ENCODE peak calls at places on chromosomes 1 and 21, in ten cellular contexts. L, B, R, N, Z, W, C, P, Q and X are unnamed samples.

GRCh38 chr1:6418668-6419396 is 887 bp downstream of the HES2 start:
- DNase-seq in L (no peak), B (no peak), R (no peak), N (no peak), Z (no peak), W (peak), C (no peak), P (peak), Q (peak), X (no peak)

GRCh38 chr1:36576118-36576517 is 93.4 kb upstream of the CSF3R start:
- DNase-seq in L (no peak), B (no peak), R (no peak), N (peak), Z (peak), W (peak), C (peak), P (peak), Q (peak), X (no peak)

GRCh38 chr1:159008744-159009188 is 941 bp upstream of the IFI16 start:
- DNase-seq in L (no peak), B (no peak), R (no peak), N (no peak), Z (no peak), W (no peak), C (no peak), P (peak), Q (no peak), X (no peak)

GRCh38 chr1:110581637-110582036 is 24.5 kb downstream of the KCNA2 start:
- DNase-seq in L (peak), B (no peak), R (no peak), N (no peak), Z (no peak), W (no peak), C (no peak), P (no peak), Q (no peak), X (no peak)

GRCh38 chr1:53473463-53473862 is 14.3 kb downstream of the DMRTB1 start:
- DNase-seq in L (peak), B (no peak), R (no peak), N (no peak), Z (no peak), W (no peak), C (no peak), P (no peak), Q (no peak), X (no peak)

GRCh38 chr1:41900611-41901444 is 17.9 kb downstream of the HIVEP3 start:
- DNase-seq in L (no peak), B (no peak), R (no peak), N (no peak), Z (no peak), W (no peak), C (no peak), P (peak), Q (no peak), X (no peak)

GRCh38 chr1:108653431-108654105 is 7.3 kb downstream of the HENMT1 start:
- DNase-seq in L (no peak), B (no peak), R (no peak), N (no peak), Z (no peak), W (no peak), C (no peak), P (no peak), Q (no peak), X (no peak)

GRCh38 chr1:22747021-22747734 is 36.5 kb downstream of the EPHB2 start:
- DNase-seq in L (no peak), B (no peak), R (no peak), N (no peak), Z (no peak), W (no peak), C (no peak), P (no peak), Q (no peak), X (peak)

GRCh38 chr1:222424826-222425225 is 123.1 kb downstream of the HHIPL2 start:
- DNase-seq in L (no peak), B (no peak), R (no peak), N (no peak), Z (no peak), W (no peak), C (no peak), P (no peak), Q (no peak), X (no peak)

GRCh38 chr1:204513117-204513716 is 3.0 kb upstream of the MDM4 start:
- DNase-seq in L (no peak), B (no peak), R (no peak), N (no peak), Z (no peak), W (no peak), C (no peak), P (no peak), Q (no peak), X (no peak)

GRCh38 chr1:54805981-54806381 is 4.9 kb upstream of the TTC22 start:
- DNase-seq in L (peak), B (no peak), R (no peak), N (peak), Z (peak), W (peak), C (no peak), P (no peak), Q (no peak), X (no peak)

GRCh38 chr21:34022557-34023335 is 50.6 kb upstream of the MRPS6 start:
- DNase-seq in L (no peak), B (no peak), R (peak), N (no peak), Z (no peak), W (no peak), C (no peak), P (no peak), Q (no peak), X (no peak)

GRCh38 chr1:229964281-229964680 is 102.8 kb upstream of the GALNT2 start:
- DNase-seq in L (no peak), B (no peak), R (no peak), N (no peak), Z (no peak), W (no peak), C (no peak), P (no peak), Q (no peak), X (no peak)
- TF ChIP-seq POLR2AphosphoS5 in L (no peak), B (no peak), R (no peak), N (no peak), Z (no peak), W (no peak), C (no peak), P (no peak), Q (no peak), X (no peak)

GRCh38 chr1:155911156-155912055 is at the start of gene RIT1:
- DNase-seq in L (peak), B (peak), R (peak), N (peak), Z (peak), W (peak), C (peak), P (peak), Q (peak), X (peak)
- TF ChIP-seq POLR2AphosphoS5 in L (peak), B (peak), R (peak), N (peak), Z (peak), W (peak), C (peak), P (peak), Q (peak), X (peak)

DNA sequence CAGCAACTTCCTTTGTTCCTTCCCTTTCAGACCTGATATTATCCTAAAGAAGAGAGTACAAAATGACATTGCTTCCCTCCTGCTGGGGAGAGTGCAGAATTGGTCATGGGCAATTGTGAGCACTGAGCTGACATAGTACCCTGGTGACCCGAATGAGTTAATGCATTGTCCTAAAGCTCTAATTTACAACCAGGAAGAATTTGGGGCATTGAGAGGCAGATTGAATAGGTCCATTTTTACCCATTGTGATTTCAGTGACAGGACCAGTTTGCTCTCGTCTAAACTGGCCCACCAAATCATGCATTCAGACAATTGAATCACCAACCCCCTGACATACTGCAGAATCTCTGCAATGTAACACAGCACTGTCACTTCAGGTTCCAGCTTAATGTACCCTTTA is 497.4 kb downstream of the DPYD start:
- DNase-seq in L (no peak), B (no peak), R (no peak), N (no peak), Z (no peak), W (no peak), C (no peak), P (no peak), Q (no peak), X (no peak)
- TF ChIP-seq POLR2AphosphoS5 in L (no peak), B (no peak), R (no peak), N (no peak), Z (no peak), W (no peak), C (no peak), P (no peak), Q (no peak), X (no peak)

DNA sequence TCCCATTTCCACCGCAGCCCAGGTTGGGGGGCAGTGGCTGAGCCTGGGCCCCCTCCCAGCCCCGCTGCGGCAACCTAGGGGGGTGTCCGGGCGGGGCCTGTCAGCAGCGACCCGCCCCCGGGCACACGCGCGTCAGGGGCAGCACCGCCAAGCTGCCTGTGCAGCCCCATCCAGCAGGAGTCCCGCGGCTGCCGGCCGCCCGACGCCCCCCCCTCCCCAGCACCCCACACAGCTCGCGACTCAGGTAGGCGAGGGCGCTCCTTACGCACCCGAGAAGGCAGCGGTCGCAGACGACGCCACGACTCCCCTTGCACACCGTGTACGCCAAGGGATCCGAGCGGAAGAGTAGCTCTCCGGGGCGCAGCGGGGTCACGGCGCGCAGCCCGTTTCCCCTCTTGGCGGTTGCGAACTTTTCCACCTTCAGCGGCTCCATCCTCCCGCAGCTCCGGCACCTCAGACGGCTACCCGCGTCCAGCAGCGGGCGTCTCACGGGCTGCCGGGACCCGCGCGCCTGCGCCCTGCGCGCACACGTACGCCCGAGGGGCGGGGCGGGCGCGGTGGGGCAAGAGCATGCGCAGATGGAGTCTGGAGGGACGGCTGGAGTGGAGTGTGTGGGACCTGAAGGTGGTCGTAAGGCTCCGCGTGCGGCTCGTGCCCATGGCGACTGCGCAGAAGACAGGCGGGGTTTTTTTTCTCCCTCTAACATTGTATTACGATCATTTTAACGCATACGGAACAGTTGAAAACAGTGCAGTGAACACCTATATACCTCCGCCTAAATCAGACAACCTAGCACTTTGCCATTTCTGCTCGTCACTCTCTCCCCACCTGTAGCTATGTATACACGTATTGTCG is at the start of gene SMYD3:
- DNase-seq in L (peak), B (no peak), R (peak), N (peak), Z (peak), W (peak), C (peak), P (peak), Q (peak), X (no peak)
- TF ChIP-seq POLR2AphosphoS5 in L (no peak), B (no peak), R (peak), N (peak), Z (no peak), W (peak), C (no peak), P (peak), Q (peak), X (peak)

GRCh38 chr1:231337472-231338269 is at the start of gene EXOC8:
- DNase-seq in L (peak), B (peak), R (peak), N (peak), Z (peak), W (peak), C (peak), P (peak), Q (peak), X (peak)

GRCh38 chr1:231340328-231341013 is 2.4 kb downstream of the SPRTN start:
- DNase-seq in L (no peak), B (no peak), R (no peak), N (no peak), Z (no peak), W (no peak), C (no peak), P (no peak), Q (no peak), X (no peak)

GRCh38 chr1:231337043-231337471 is 595 bp downstream of the EXOC8 start:
- DNase-seq in L (no peak), B (no peak), R (peak), N (no peak), Z (peak), W (peak), C (no peak), P (no peak), Q (peak), X (no peak)

GRCh38 chr1:231335663-231336602 is 1.7 kb downstream of the EXOC8 start:
- DNase-seq in L (no peak), B (no peak), R (no peak), N (no peak), Z (no peak), W (no peak), C (no peak), P (no peak), Q (no peak), X (no peak)

GRCh38 chr1:231338270-231339128 is at the start of gene SPRTN:
- DNase-seq in L (peak), B (no peak), R (no peak), N (no peak), Z (peak), W (peak), C (peak), P (no peak), Q (peak), X (no peak)
- TF ChIP-seq POLR2AphosphoS5 in L (no peak), B (no peak), R (peak), N (peak), Z (no peak), W (peak), C (no peak), P (peak), Q (peak), X (no peak)

DNA sequence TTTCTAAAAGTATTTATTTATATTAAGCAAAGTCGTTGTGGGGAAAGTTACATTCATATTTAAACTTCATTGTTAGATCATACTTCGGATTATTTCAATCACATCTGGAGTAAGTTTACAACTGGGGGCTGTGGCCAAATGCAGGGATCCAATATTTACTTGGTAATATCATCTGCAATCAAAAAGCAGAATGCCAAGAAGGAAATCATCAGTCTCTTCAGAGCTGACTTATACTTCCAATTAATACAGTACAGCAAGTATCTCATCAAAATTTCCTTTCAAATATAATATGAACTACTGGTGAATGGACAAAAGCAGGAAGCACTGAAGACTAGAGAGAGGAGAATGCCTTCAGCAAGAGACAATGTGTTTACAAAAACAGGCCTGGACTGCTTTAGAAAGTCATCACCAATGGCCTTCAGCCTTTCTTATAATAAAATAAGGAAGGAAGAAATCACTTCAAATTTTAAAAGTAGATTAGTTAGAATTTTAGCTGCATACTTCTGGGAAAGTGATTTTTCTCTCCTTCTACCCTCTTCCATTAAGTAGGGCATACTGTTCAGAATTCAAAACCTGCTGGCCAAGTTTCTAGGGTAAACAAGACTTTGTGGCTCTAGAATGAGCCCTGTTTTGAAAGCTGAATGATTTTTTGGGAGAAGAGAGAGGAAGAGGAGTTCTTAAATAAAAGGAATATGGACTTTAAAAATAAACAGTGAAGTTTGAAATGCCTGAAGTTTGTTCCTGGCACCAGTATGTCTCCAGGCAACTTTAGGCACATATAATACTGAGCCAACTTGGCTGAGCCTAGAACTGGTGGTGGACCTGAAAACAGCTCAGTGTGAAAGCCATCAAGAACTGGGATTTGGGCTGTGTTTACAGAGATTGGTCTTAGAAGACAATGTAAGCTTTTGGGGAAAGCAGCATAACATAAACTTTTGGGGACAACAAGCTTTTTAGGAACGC is 22.2 kb upstream of the MYOC start:
- DNase-seq in L (no peak), B (no peak), R (no peak), N (no peak), Z (no peak), W (no peak), C (no peak), P (no peak), Q (no peak), X (no peak)
- TF ChIP-seq POLR2AphosphoS5 in L (no peak), B (no peak), R (peak), N (no peak), Z (no peak), W (no peak), C (no peak), P (no peak), Q (no peak), X (no peak)